ENCODE peak calls at places on chromosomes 5 and 9, in seven cellular contexts. O, A, X, E, V, Z and W are unnamed samples.

GRCh38 chr9:14251146-14252071 is 62.5 kb downstream of the NFIB start:
- DNase-seq in O (no peak), A (no peak), X (peak; percentile 45), E (peak; percentile 65), V (peak; percentile 79), Z (peak; percentile 62), W (peak; percentile 88)

GRCh38 chr5:138528208-138528607 is 14.8 kb downstream of the ETF1 start:
- DNase-seq in O (no peak), A (no peak), X (no peak), E (no peak), V (no peak), Z (no peak), W (no peak)

GRCh38 chr5:30341492-30341891 is 852.0 kb upstream of the CDH6 start:
- DNase-seq in O (no peak), A (no peak), X (no peak), E (peak; percentile 47), V (no peak), Z (no peak), W (no peak)

GRCh38 chr9:23145467-23145866 is 680.6 kb downstream of the ELAVL2 start:
- DNase-seq in O (no peak), A (no peak), X (no peak), E (no peak), V (no peak), Z (no peak), W (no peak)

GRCh38 chr5:5470933-5471332 is 48.5 kb downstream of the ICE1 start:
- DNase-seq in O (no peak), A (no peak), X (no peak), E (no peak), V (no peak), Z (no peak), W (no peak)

GRCh38 chr5:62475072-62475471 is 62.5 kb downstream of the IPO11 start:
- DNase-seq in O (peak; percentile 30), A (no peak), X (no peak), E (no peak), V (no peak), Z (no peak), W (no peak)

GRCh38 chr9:99037768-99038167 is 67.1 kb upstream of the TGFBR1 start:
- DNase-seq in O (no peak), A (no peak), X (no peak), E (no peak), V (no peak), Z (no peak), W (no peak)

GRCh38 chr5:77784735-77785134 is 8.6 kb upstream of the TBCA start:
- DNase-seq in O (no peak), A (no peak), X (no peak), E (no peak), V (no peak), Z (no peak), W (no peak)

GRCh38 chr5:1657161-1657741 is 133.5 kb upstream of the LPCAT1 start:
- DNase-seq in O (no peak), A (no peak), X (no peak), E (no peak), V (no peak), Z (no peak), W (no peak)

GRCh38 chr9:6634441-6634840 is 11.1 kb downstream of the GLDC start:
- DNase-seq in O (no peak), A (no peak), X (no peak), E (no peak), V (no peak), Z (no peak), W (no peak)

GRCh38 chr5:19767987-19768386 is 220.0 kb downstream of the CDH18 start:
- DNase-seq in O (no peak), A (no peak), X (no peak), E (no peak), V (no peak), Z (no peak), W (no peak)

GRCh38 chr5:173340984-173341383 is 12.8 kb upstream of the STC2 start:
- DNase-seq in O (no peak), A (no peak), X (no peak), E (no peak), V (no peak), Z (no peak), W (no peak)

GRCh38 chr9:129936222-129936621 is 101.0 kb downstream of the USP20 start:
- DNase-seq in O (no peak), A (no peak), X (no peak), E (no peak), V (no peak), Z (peak; percentile 8), W (no peak)

GRCh38 chr5:160150381-160150780 is 31.1 kb upstream of the PWWP2A start:
- DNase-seq in O (no peak), A (no peak), X (no peak), E (no peak), V (no peak), Z (no peak), W (no peak)

GRCh38 chr9:76044420-76044819 is 153.9 kb downstream of the PCSK5 start:
- DNase-seq in O (no peak), A (no peak), X (no peak), E (no peak), V (no peak), Z (no peak), W (no peak)

GRCh38 chr5:77266291-77266690 is 55.8 kb downstream of the PDE8B start:
- DNase-seq in O (no peak), A (no peak), X (no peak), E (no peak), V (no peak), Z (no peak), W (no peak)

GRCh38 chr9:91395553-91396470 is 27.8 kb downstream of the NFIL3 start:
- DNase-seq in O (peak; percentile 78), A (peak; percentile 42), X (no peak), E (no peak), V (no peak), Z (no peak), W (no peak)

GRCh38 chr5:68134033-68134668 is 81.4 kb upstream of the PIK3R1 start:
- DNase-seq in O (no peak), A (no peak), X (no peak), E (no peak), V (no peak), Z (no peak), W (no peak)

GRCh38 chr5:52743970-52744369 is 43.7 kb upstream of the ITGA1 start:
- DNase-seq in O (no peak), A (no peak), X (no peak), E (no peak), V (no peak), Z (no peak), W (no peak)

GRCh38 chr5:172897691-172898512 is 61.3 kb upstream of the RPL26L1 start:
- DNase-seq in O (peak; percentile 92), A (no peak), X (no peak), E (no peak), V (no peak), Z (no peak), W (no peak)

GRCh38 chr9:109238677-109239076 is 71.6 kb upstream of the FRRS1L start:
- DNase-seq in O (no peak), A (no peak), X (no peak), E (no peak), V (no peak), Z (no peak), W (no peak)

GRCh38 chr5:159909126-159909525 is 7.2 kb upstream of the ADRA1B start:
- DNase-seq in O (no peak), A (no peak), X (no peak), E (no peak), V (no peak), Z (no peak), W (no peak)

GRCh38 chr5:171647043-171647899 is 138.3 kb upstream of the SMIM23 start:
- DNase-seq in O (peak; percentile 73), A (no peak), X (no peak), E (no peak), V (no peak), Z (no peak), W (no peak)